ENCODE peak calls at places on chromosome 6, in nine cellular contexts. B, D, O, Q, V, U, M, N and Y are unnamed samples.

GRCh38 chr6:64969139-64969538 is 737.9 kb downstream of the EYS start:
- DNase-seq in B (no peak), D (no peak), O (no peak), Q (no peak), V (no peak), U (no peak), M (no peak), N (no peak), Y (no peak)

GRCh38 chr6:51108563-51109234 is 290.0 kb downstream of the TFAP2B start:
- DNase-seq in B (peak), D (no peak), O (no peak), Q (no peak), V (no peak), U (no peak), M (no peak), N (no peak), Y (no peak)

GRCh38 chr6:6694825-6695710 is 106.5 kb downstream of the LY86 start:
- DNase-seq in B (no peak), D (peak), O (no peak), Q (no peak), V (no peak), U (no peak), M (no peak), N (no peak), Y (no peak)

GRCh38 chr6:33427585-33428218 is 7.8 kb downstream of the SYNGAP1 start:
- DNase-seq in B (no peak), D (peak), O (no peak), Q (peak), V (peak), U (no peak), M (no peak), N (no peak), Y (no peak)

GRCh38 chr6:56527934-56528333 is 114.8 kb downstream of the DST start:
- DNase-seq in B (no peak), D (no peak), O (no peak), Q (no peak), V (no peak), U (no peak), M (no peak), N (no peak), Y (no peak)

GRCh38 chr6:137165375-137166246 is 7.8 kb downstream of the IL22RA2 start:
- DNase-seq in B (no peak), D (peak), O (no peak), Q (no peak), V (peak), U (no peak), M (no peak), N (no peak), Y (no peak)

GRCh38 chr6:155372256-155372655 is 58.0 kb upstream of the TFB1M start:
- DNase-seq in B (no peak), D (no peak), O (no peak), Q (no peak), V (no peak), U (no peak), M (no peak), N (no peak), Y (no peak)

GRCh38 chr6:12924911-12925310 is 208.3 kb downstream of the PHACTR1 start:
- DNase-seq in B (no peak), D (no peak), O (no peak), Q (no peak), V (no peak), U (no peak), M (no peak), N (no peak), Y (no peak)

GRCh38 chr6:155177369-155177961 is 86.3 kb upstream of the CLDN20 start:
- DNase-seq in B (peak), D (peak), O (no peak), Q (peak), V (peak), U (peak), M (no peak), N (peak), Y (peak)

GRCh38 chr6:78398292-78398691 is 469.1 kb upstream of the IRAK1BP1 start:
- DNase-seq in B (no peak), D (no peak), O (no peak), Q (no peak), V (no peak), U (no peak), M (no peak), N (no peak), Y (no peak)

GRCh38 chr6:25035451-25036435 is 100.0 kb upstream of the RIPOR2 start:
- DNase-seq in B (no peak), D (peak), O (no peak), Q (no peak), V (no peak), U (no peak), M (no peak), N (no peak), Y (no peak)

GRCh38 chr6:70547313-70547712 is 19.4 kb upstream of the SDHAF4 start:
- DNase-seq in B (peak), D (peak), O (no peak), Q (no peak), V (no peak), U (no peak), M (no peak), N (no peak), Y (peak)

GRCh38 chr6:4910060-4910746 is 93.6 kb downstream of the RPP40 start:
- DNase-seq in B (peak), D (peak), O (no peak), Q (no peak), V (peak), U (no peak), M (no peak), N (no peak), Y (no peak)

GRCh38 chr6:162371133-162371532 is 356.4 kb downstream of the PRKN start:
- DNase-seq in B (peak), D (no peak), O (no peak), Q (no peak), V (no peak), U (no peak), M (no peak), N (no peak), Y (no peak)

GRCh38 chr6:92479821-92480220 is 939.5 kb downstream of the EPHA7 start:
- DNase-seq in B (peak), D (peak), O (no peak), Q (no peak), V (no peak), U (no peak), M (no peak), N (no peak), Y (no peak)